ENCODE peak calls at places on chromosomes 5 and 9, in seven cellular contexts. One of them, this sample, is unnamed. For H3K27me3 and H3K4me1, the result is how much of the 10 kb centered on the place peaks cover.

GRCh38 chr9:128946945-128947422 is 419 bp downstream of the DOLK start:
- DNase-seq in Peyer's patch: peak
- DNase-seq in endothelial cell of umbilical vein: no peak
- DNase-seq in left ventricle myocardium inferior: no peak
- DNase-seq in breast epithelium: peak
- DNase-seq in CD8-positive, alpha-beta T cell: no peak
- DNase-seq in transverse colon: peak
- DNase-seq in this sample: no peak

GRCh38 chr9:4197548-4197947 is 102.3 kb downstream of the GLIS3 start:
- DNase-seq in CD8-positive, alpha-beta T cell: no peak
- DNase-seq in left ventricle myocardium inferior: no peak
- DNase-seq in breast epithelium: no peak
- DNase-seq in endothelial cell of umbilical vein: no peak
- DNase-seq in transverse colon: no peak
- DNase-seq in Peyer's patch: no peak
- DNase-seq in this sample: no peak

GRCh38 chr9:83477571-83477970 is 60.6 kb downstream of the FRMD3 start:
- DNase-seq in transverse colon: no peak
- DNase-seq in left ventricle myocardium inferior: no peak
- DNase-seq in Peyer's patch: no peak
- DNase-seq in endothelial cell of umbilical vein: no peak
- DNase-seq in CD8-positive, alpha-beta T cell: no peak
- DNase-seq in breast epithelium: no peak
- DNase-seq in this sample: no peak

GRCh38 chr9:88660611-88661010 is 125.6 kb downstream of the NXNL2 start:
- DNase-seq in transverse colon: no peak
- DNase-seq in endothelial cell of umbilical vein: peak
- DNase-seq in breast epithelium: no peak
- DNase-seq in Peyer's patch: no peak
- DNase-seq in CD8-positive, alpha-beta T cell: no peak
- DNase-seq in left ventricle myocardium inferior: no peak
- DNase-seq in this sample: no peak

GRCh38 chr9:94018628-94019027 is 63.5 kb upstream of the BARX1 start:
- DNase-seq in transverse colon: no peak
- DNase-seq in CD8-positive, alpha-beta T cell: no peak
- DNase-seq in left ventricle myocardium inferior: no peak
- DNase-seq in Peyer's patch: no peak
- DNase-seq in endothelial cell of umbilical vein: no peak
- DNase-seq in breast epithelium: no peak
- DNase-seq in this sample: no peak

GRCh38 chr9:97557606-97558095 is 56.2 kb downstream of the TMOD1 start:
- DNase-seq in transverse colon: peak
- DNase-seq in endothelial cell of umbilical vein: peak
- DNase-seq in breast epithelium: no peak
- DNase-seq in CD8-positive, alpha-beta T cell: no peak
- DNase-seq in left ventricle myocardium inferior: peak
- DNase-seq in Peyer's patch: no peak
- DNase-seq in this sample: no peak

GRCh38 chr5:65144136-65144871 is 337.4 kb downstream of the ADAMTS6 start:
- DNase-seq in breast epithelium: no peak
- DNase-seq in Peyer's patch: no peak
- DNase-seq in CD8-positive, alpha-beta T cell: no peak
- DNase-seq in transverse colon: no peak
- DNase-seq in left ventricle myocardium inferior: no peak
- DNase-seq in endothelial cell of umbilical vein: no peak
- DNase-seq in this sample: no peak

GRCh38 chr9:72856985-72857631 is 95.7 kb downstream of the ALDH1A1 start:
- DNase-seq in left ventricle myocardium inferior: no peak
- DNase-seq in transverse colon: no peak
- DNase-seq in breast epithelium: no peak
- DNase-seq in endothelial cell of umbilical vein: peak
- DNase-seq in CD8-positive, alpha-beta T cell: no peak
- DNase-seq in Peyer's patch: no peak
- DNase-seq in this sample: no peak

GRCh38 chr5:88682797-88683496 is 200.0 kb downstream of the MEF2C start:
- DNase-seq in breast epithelium: no peak
- DNase-seq in Peyer's patch: no peak
- DNase-seq in endothelial cell of umbilical vein: no peak
- DNase-seq in left ventricle myocardium inferior: no peak
- DNase-seq in transverse colon: no peak
- DNase-seq in CD8-positive, alpha-beta T cell: no peak
- DNase-seq in this sample: no peak

GRCh38 chr5:31237159-31237558 is 43.7 kb downstream of the CDH6 start:
- DNase-seq in transverse colon: no peak
- DNase-seq in breast epithelium: no peak
- DNase-seq in left ventricle myocardium inferior: no peak
- DNase-seq in endothelial cell of umbilical vein: peak
- DNase-seq in CD8-positive, alpha-beta T cell: no peak
- DNase-seq in Peyer's patch: no peak
- DNase-seq in this sample: no peak

GRCh38 chr9:128020692-128021091 is 39.9 kb upstream of the EEIG1 start:
- DNase-seq in endothelial cell of umbilical vein: no peak
- DNase-seq in breast epithelium: no peak
- DNase-seq in left ventricle myocardium inferior: no peak
- DNase-seq in transverse colon: no peak
- DNase-seq in CD8-positive, alpha-beta T cell: no peak
- DNase-seq in Peyer's patch: no peak
- DNase-seq in this sample: no peak

GRCh38 chr5:63131618-63132285 is 553.1 kb downstream of the LRRC70 start:
- DNase-seq in endothelial cell of umbilical vein: peak
- DNase-seq in Peyer's patch: no peak
- DNase-seq in left ventricle myocardium inferior: no peak
- DNase-seq in breast epithelium: no peak
- DNase-seq in CD8-positive, alpha-beta T cell: no peak
- DNase-seq in transverse colon: no peak
- DNase-seq in this sample: no peak

GRCh38 chr9:87198716-87199115 is 251.4 kb upstream of the GAS1 start:
- DNase-seq in left ventricle myocardium inferior: no peak
- DNase-seq in breast epithelium: no peak
- DNase-seq in CD8-positive, alpha-beta T cell: no peak
- DNase-seq in Peyer's patch: no peak
- DNase-seq in transverse colon: no peak
- DNase-seq in endothelial cell of umbilical vein: no peak
- DNase-seq in this sample: no peak

GRCh38 chr5:138274189-138274853 is at the start of gene GFRA3:
- DNase-seq in left ventricle myocardium inferior: no peak
- DNase-seq in transverse colon: no peak
- DNase-seq in Peyer's patch: no peak
- DNase-seq in breast epithelium: no peak
- DNase-seq in endothelial cell of umbilical vein: no peak
- DNase-seq in CD8-positive, alpha-beta T cell: no peak
- DNase-seq in this sample: no peak

GRCh38 chr5:155402927-155403645 is 389.5 kb downstream of the KIF4B start:
- DNase-seq in breast epithelium: no peak
- DNase-seq in left ventricle myocardium inferior: no peak
- DNase-seq in CD8-positive, alpha-beta T cell: no peak
- DNase-seq in endothelial cell of umbilical vein: no peak
- DNase-seq in Peyer's patch: no peak
- DNase-seq in transverse colon: no peak
- DNase-seq in this sample: peak

GRCh38 chr5:91388362-91388761 is 5.2 kb upstream of the ARRDC3 start:
- DNase-seq in breast epithelium: no peak
- DNase-seq in transverse colon: no peak
- DNase-seq in endothelial cell of umbilical vein: no peak
- DNase-seq in Peyer's patch: no peak
- DNase-seq in CD8-positive, alpha-beta T cell: no peak
- DNase-seq in left ventricle myocardium inferior: no peak
- DNase-seq in this sample: no peak

GRCh38 chr5:133356386-133357331 is 255.7 kb downstream of the FSTL4 start:
- DNase-seq in endothelial cell of umbilical vein: no peak
- DNase-seq in transverse colon: no peak
- DNase-seq in breast epithelium: no peak
- DNase-seq in CD8-positive, alpha-beta T cell: no peak
- DNase-seq in left ventricle myocardium inferior: no peak
- DNase-seq in Peyer's patch: no peak
- DNase-seq in this sample: no peak

GRCh38 chr9:133254471-133254870 is 20.5 kb downstream of the ABO start:
- DNase-seq in breast epithelium: no peak
- DNase-seq in transverse colon: no peak
- DNase-seq in Peyer's patch: no peak
- DNase-seq in endothelial cell of umbilical vein: no peak
- DNase-seq in CD8-positive, alpha-beta T cell: no peak
- DNase-seq in left ventricle myocardium inferior: no peak
- DNase-seq in this sample: no peak

GRCh38 chr9:96241391-96241809 is 60.6 kb downstream of the HSD17B3 start:
- DNase-seq in CD8-positive, alpha-beta T cell: no peak
- DNase-seq in left ventricle myocardium inferior: no peak
- DNase-seq in breast epithelium: peak
- DNase-seq in Peyer's patch: no peak
- DNase-seq in endothelial cell of umbilical vein: no peak
- DNase-seq in transverse colon: no peak
- DNase-seq in this sample: no peak

GRCh38 chr9:17005085-17005484 is 129.8 kb upstream of the CNTLN start:
- DNase-seq in Peyer's patch: no peak
- DNase-seq in left ventricle myocardium inferior: peak
- DNase-seq in transverse colon: peak
- DNase-seq in CD8-positive, alpha-beta T cell: no peak
- DNase-seq in endothelial cell of umbilical vein: peak
- DNase-seq in breast epithelium: no peak
- DNase-seq in this sample: no peak

GRCh38 chr9:95096381-95096780 is 221.1 kb downstream of the FANCC start:
- DNase-seq in Peyer's patch: no peak
- DNase-seq in transverse colon: no peak
- DNase-seq in CD8-positive, alpha-beta T cell: no peak
- DNase-seq in left ventricle myocardium inferior: no peak
- DNase-seq in endothelial cell of umbilical vein: no peak
- DNase-seq in breast epithelium: no peak
- DNase-seq in this sample: no peak

GRCh38 chr5:78591227-78591626 is 57.3 kb downstream of the LHFPL2 start:
- DNase-seq in Peyer's patch: no peak
- DNase-seq in left ventricle myocardium inferior: no peak
- DNase-seq in CD8-positive, alpha-beta T cell: no peak
- DNase-seq in transverse colon: no peak
- DNase-seq in breast epithelium: no peak
- DNase-seq in endothelial cell of umbilical vein: peak
- DNase-seq in this sample: no peak

GRCh38 chr9:112870556-112870955 is 20.1 kb downstream of the SLC46A2 start:
- DNase-seq in Peyer's patch: no peak
- DNase-seq in transverse colon: no peak
- DNase-seq in breast epithelium: no peak
- DNase-seq in left ventricle myocardium inferior: no peak
- DNase-seq in endothelial cell of umbilical vein: no peak
- DNase-seq in CD8-positive, alpha-beta T cell: no peak
- DNase-seq in this sample: no peak
- H3K27me3 ChIP-seq in Peyer's patch: under half
- H3K27me3 ChIP-seq in transverse colon: under half
- H3K27me3 ChIP-seq in breast epithelium: under half
- H3K27me3 ChIP-seq in left ventricle myocardium inferior: under half
- H3K27me3 ChIP-seq in endothelial cell of umbilical vein: under half
- H3K27me3 ChIP-seq in CD8-positive, alpha-beta T cell: under half
- H3K27me3 ChIP-seq in this sample: under half

GRCh38 chr5:33092719-33093118 is 348.0 kb upstream of the TARS1 start:
- DNase-seq in left ventricle myocardium inferior: no peak
- DNase-seq in endothelial cell of umbilical vein: no peak
- DNase-seq in CD8-positive, alpha-beta T cell: no peak
- DNase-seq in breast epithelium: no peak
- DNase-seq in Peyer's patch: no peak
- DNase-seq in transverse colon: no peak
- DNase-seq in this sample: no peak
- H3K4me1 ChIP-seq in left ventricle myocardium inferior: under half
- H3K4me1 ChIP-seq in endothelial cell of umbilical vein: under half
- H3K4me1 ChIP-seq in CD8-positive, alpha-beta T cell: under half
- H3K4me1 ChIP-seq in breast epithelium: under half
- H3K4me1 ChIP-seq in Peyer's patch: under half
- H3K4me1 ChIP-seq in transverse colon: under half
- H3K4me1 ChIP-seq in this sample: under half

GRCh38 chr5:135203019-135203418 is 169.0 kb upstream of the PITX1 start:
- DNase-seq in Peyer's patch: no peak
- DNase-seq in left ventricle myocardium inferior: no peak
- DNase-seq in endothelial cell of umbilical vein: no peak
- DNase-seq in CD8-positive, alpha-beta T cell: no peak
- DNase-seq in transverse colon: no peak
- DNase-seq in breast epithelium: no peak
- DNase-seq in this sample: no peak

GRCh38 chr5:135206862-135207261 is 172.8 kb upstream of the PITX1 start:
- DNase-seq in endothelial cell of umbilical vein: no peak
- DNase-seq in transverse colon: no peak
- DNase-seq in CD8-positive, alpha-beta T cell: no peak
- DNase-seq in breast epithelium: peak
- DNase-seq in left ventricle myocardium inferior: no peak
- DNase-seq in Peyer's patch: no peak
- DNase-seq in this sample: no peak

GRCh38 chr5:135205616-135206349 is 171.8 kb upstream of the PITX1 start:
- DNase-seq in left ventricle myocardium inferior: no peak
- DNase-seq in transverse colon: no peak
- DNase-seq in breast epithelium: peak
- DNase-seq in endothelial cell of umbilical vein: no peak
- DNase-seq in Peyer's patch: no peak
- DNase-seq in CD8-positive, alpha-beta T cell: no peak
- DNase-seq in this sample: no peak

GRCh38 chr5:135203593-135204036 is 169.6 kb upstream of the PITX1 start:
- DNase-seq in Peyer's patch: no peak
- DNase-seq in left ventricle myocardium inferior: no peak
- DNase-seq in breast epithelium: no peak
- DNase-seq in CD8-positive, alpha-beta T cell: no peak
- DNase-seq in transverse colon: no peak
- DNase-seq in endothelial cell of umbilical vein: no peak
- DNase-seq in this sample: no peak

GRCh38 chr5:135204151-135204600 is 170.1 kb upstream of the PITX1 start:
- DNase-seq in transverse colon: no peak
- DNase-seq in Peyer's patch: no peak
- DNase-seq in left ventricle myocardium inferior: no peak
- DNase-seq in CD8-positive, alpha-beta T cell: no peak
- DNase-seq in breast epithelium: no peak
- DNase-seq in endothelial cell of umbilical vein: peak
- DNase-seq in this sample: no peak
- TF ChIP-seq CTCF in transverse colon: peak
- TF ChIP-seq CTCF in Peyer's patch: peak
- TF ChIP-seq CTCF in left ventricle myocardium inferior: peak
- TF ChIP-seq CTCF in CD8-positive, alpha-beta T cell: no peak
- TF ChIP-seq CTCF in breast epithelium: no peak
- TF ChIP-seq CTCF in endothelial cell of umbilical vein: no peak
- TF ChIP-seq CTCF in this sample: peak

DNA sequence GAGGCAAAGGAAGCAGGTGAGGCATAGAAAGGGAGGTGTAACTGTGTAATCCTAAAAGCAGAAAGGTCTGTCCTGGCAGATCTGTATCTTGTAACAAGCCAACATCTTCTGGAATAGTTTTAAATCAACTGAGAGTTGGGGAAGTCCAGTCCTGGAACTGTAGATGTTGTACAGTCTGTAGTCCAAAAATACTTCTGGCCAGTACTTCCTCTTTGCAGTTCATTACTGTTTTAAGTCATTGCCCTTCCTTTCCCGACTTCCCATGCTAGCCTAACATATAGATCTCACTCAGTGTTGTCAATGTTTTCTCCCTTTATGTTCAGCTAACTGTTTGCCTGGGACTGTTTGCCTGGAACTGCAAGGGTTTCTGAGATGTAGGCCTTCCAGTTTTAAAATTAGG is 168.5 kb upstream of the ISL1 start:
- DNase-seq in endothelial cell of umbilical vein: no peak
- DNase-seq in Peyer's patch: no peak
- DNase-seq in breast epithelium: no peak
- DNase-seq in transverse colon: no peak
- DNase-seq in CD8-positive, alpha-beta T cell: no peak
- DNase-seq in left ventricle myocardium inferior: no peak
- DNase-seq in this sample: no peak
- H3K27me3 ChIP-seq in endothelial cell of umbilical vein: under half
- H3K27me3 ChIP-seq in Peyer's patch: under half
- H3K27me3 ChIP-seq in breast epithelium: under half
- H3K27me3 ChIP-seq in transverse colon: under half
- H3K27me3 ChIP-seq in CD8-positive, alpha-beta T cell: under half
- H3K27me3 ChIP-seq in left ventricle myocardium inferior: under half
- H3K27me3 ChIP-seq in this sample: under half